ENCODE peak calls at places on chromosomes 6 and 20, in five cellular contexts. A is substantia nigra; Z is upper lobe of left lung; F is CD4-positive, alpha-beta T cell; X is A549. U is an unnamed sample.

GRCh38 chr6:101883398-101883975 is 490.0 kb downstream of the GRIK2 start:
- DNase-seq in A (no peak), Z (no peak), F (no peak), X (no peak), U (no peak)

GRCh38 chr6:64280569-64280968 is 645.0 kb downstream of the PHF3 start:
- DNase-seq in A (peak), Z (no peak), F (no peak), X (no peak), U (peak)

GRCh38 chr6:157550114-157550989 is 169.4 kb downstream of the ZDHHC14 start:
- DNase-seq in A (no peak), Z (no peak), F (no peak), X (no peak), U (no peak)

GRCh38 chr6:133568970-133569889 is 319.7 kb upstream of the TCF21 start:
- DNase-seq in A (no peak), Z (no peak), F (no peak), X (peak), U (no peak)

GRCh38 chr20:18983796-18984195 is 170.2 kb downstream of the SCP2D1 start:
- DNase-seq in A (no peak), Z (no peak), F (no peak), X (no peak), U (no peak)

GRCh38 chr6:53066059-53066406 is 829 bp downstream of the FBXO9 start:
- DNase-seq in A (peak), Z (peak), F (peak), X (peak), U (peak)

GRCh38 chr6:108250240-108250866 is 10.5 kb downstream of the SNX3 start:
- DNase-seq in A (no peak), Z (no peak), F (no peak), X (no peak), U (peak)

GRCh38 chr20:50323209-50323608 is 132.6 kb downstream of the CEBPB start:
- DNase-seq in A (no peak), Z (no peak), F (no peak), X (no peak), U (no peak)

GRCh38 chr6:26020983-26021349 is 58.4 kb downstream of the TRIM38 start:
- DNase-seq in A (no peak), Z (peak), F (peak), X (no peak), U (peak)

GRCh38 chr6:25153079-25153478 is 126.1 kb upstream of the CARMIL1 start:
- DNase-seq in A (no peak), Z (no peak), F (no peak), X (no peak), U (no peak)

GRCh38 chr6:127341471-127342202 is 1.8 kb downstream of the ECHDC1 start:
- DNase-seq in A (no peak), Z (no peak), F (no peak), X (no peak), U (no peak)
- H3K27ac ChIP-seq in A (no peak), Z (no peak), F (no peak), X (no peak), U (no peak)

DNA sequence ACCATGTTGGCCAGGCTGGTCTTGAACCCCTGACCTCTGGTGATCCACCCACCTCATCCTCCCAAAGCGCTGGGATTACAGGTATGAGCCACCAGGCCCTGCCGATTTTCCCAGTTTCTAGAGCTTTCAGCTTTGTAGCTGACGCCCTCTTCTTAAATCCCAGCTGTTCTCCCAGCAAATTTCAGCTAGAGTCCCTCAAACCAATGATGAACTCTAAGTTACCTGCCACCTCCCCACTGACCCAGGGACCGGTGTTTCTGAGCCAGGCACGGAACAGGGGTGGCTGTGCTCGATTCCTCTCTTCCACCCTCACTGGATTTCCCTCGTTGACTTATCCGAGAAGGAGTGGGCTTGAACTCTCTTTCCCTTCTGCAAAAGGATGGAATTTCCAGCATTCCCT is 39.1 kb downstream of the SUN5 start:
- DNase-seq in A (no peak), Z (no peak), F (no peak), X (no peak), U (no peak)
- H3K27ac ChIP-seq in A (no peak), Z (no peak), F (peak), X (no peak), U (no peak)

GRCh38 chr20:3749087-3749688 is 16.7 kb downstream of the HSPA12B start:
- DNase-seq in A (no peak), Z (no peak), F (no peak), X (no peak), U (no peak)
- H3K27ac ChIP-seq in A (no peak), Z (no peak), F (no peak), X (peak), U (peak)

DNA sequence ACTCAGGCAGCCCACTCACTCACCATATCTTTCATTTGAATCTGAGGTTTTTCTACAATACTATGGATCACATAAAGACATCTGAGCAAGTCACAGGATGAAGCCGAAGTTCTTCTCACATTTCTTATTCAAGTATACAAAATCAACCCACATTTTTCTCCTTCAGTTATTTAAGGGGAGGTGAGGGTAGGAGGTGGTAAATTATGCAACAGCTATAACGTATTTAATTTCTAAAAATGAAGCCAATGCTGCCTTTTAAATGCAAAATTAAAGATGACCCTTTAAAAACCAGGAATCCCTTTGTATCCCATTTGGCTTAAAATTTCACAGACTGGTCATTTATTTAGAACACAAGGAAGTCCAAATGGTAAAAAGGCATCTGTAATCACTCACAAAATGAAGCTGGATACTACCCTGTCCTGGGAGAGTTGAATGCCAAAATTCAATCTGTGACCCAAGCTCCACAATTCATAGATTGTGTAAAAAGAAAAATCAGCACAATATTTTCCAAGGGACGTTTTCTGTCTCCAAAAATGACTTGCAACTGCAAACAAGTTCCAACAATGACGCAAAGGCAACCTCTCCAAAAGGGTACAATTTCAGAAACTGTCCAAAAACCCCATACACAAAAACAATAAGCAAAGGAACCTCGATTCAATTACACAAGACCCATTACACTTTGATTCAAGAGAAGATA is 48.8 kb downstream of the EPB41L2 start:
- DNase-seq in A (no peak), Z (no peak), F (no peak), X (no peak), U (no peak)
- H3K27ac ChIP-seq in A (no peak), Z (no peak), F (no peak), X (no peak), U (no peak)

GRCh38 chr6:112153926-112154621 is 66.7 kb downstream of the FAM229B start:
- DNase-seq in A (no peak), Z (no peak), F (no peak), X (peak), U (no peak)

GRCh38 chr6:112154711-112155110 is 67.3 kb downstream of the FAM229B start:
- DNase-seq in A (no peak), Z (no peak), F (no peak), X (no peak), U (no peak)

GRCh38 chr6:112155900-112156299 is 68.5 kb downstream of the FAM229B start:
- DNase-seq in A (no peak), Z (no peak), F (no peak), X (no peak), U (no peak)

GRCh38 chr6:112160745-112161144 is 73.4 kb downstream of the FAM229B start:
- DNase-seq in A (no peak), Z (no peak), F (no peak), X (no peak), U (no peak)

DNA sequence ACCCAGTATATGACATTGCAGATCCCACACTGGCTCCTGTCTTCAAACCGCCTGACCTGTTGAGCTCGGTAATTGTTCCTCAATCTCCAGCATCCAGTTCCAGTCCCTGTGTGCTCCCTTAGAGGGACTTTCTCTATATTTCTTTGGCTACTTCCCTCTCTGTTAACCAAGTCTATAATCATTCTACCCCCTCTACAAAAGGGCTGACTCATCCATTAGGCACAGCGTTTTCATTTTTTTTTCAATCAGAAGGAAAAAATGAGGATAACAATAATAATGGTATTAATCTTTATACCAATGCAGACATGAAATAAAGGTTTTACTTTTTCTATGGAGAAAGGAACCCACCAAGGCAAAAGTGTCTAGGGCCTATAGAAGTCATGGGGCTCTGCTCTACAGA is 69.3 kb downstream of the FAM229B start:
- DNase-seq in A (no peak), Z (no peak), F (no peak), X (no peak), U (no peak)
- H3K27ac ChIP-seq in A (no peak), Z (peak), F (no peak), X (no peak), U (no peak)

GRCh38 chr20:39865446-39865845 is 823.6 kb downstream of the MAFB start:
- DNase-seq in A (no peak), Z (no peak), F (no peak), X (no peak), U (no peak)
- H3K27ac ChIP-seq in A (no peak), Z (no peak), F (no peak), X (no peak), U (no peak)

GRCh38 chr20:43853174-43853803 is 61.4 kb upstream of the TOX2 start:
- DNase-seq in A (no peak), Z (no peak), F (no peak), X (no peak), U (no peak)

GRCh38 chr20:43844778-43845614 is 69.7 kb upstream of the TOX2 start:
- DNase-seq in A (no peak), Z (peak), F (no peak), X (no peak), U (no peak)

GRCh38 chr20:43853918-43854317 is 60.7 kb upstream of the TOX2 start:
- DNase-seq in A (no peak), Z (no peak), F (no peak), X (no peak), U (no peak)

GRCh38 chr20:43846516-43846905 is 68.1 kb upstream of the TOX2 start:
- DNase-seq in A (no peak), Z (peak), F (no peak), X (no peak), U (no peak)

GRCh38 chr20:43849496-43850197 is 65.0 kb upstream of the TOX2 start:
- DNase-seq in A (no peak), Z (no peak), F (no peak), X (peak), U (no peak)
- H3K27ac ChIP-seq in A (no peak), Z (peak), F (no peak), X (peak), U (no peak)